ENCODE peak calls at places on chromosomes 7 and 10, in six cellular contexts. D is H1, C is H9, J is mesenchymal stem cell, V is neuronal stem cell, H is mesendoderm. P is an unnamed sample.

GRCh38 chr10:97057836-97058235 is 127.9 kb downstream of the SLIT1 start:
- DNase-seq in D (no peak), C (no peak), J (no peak), V (no peak), H (no peak), P (no peak)

GRCh38 chr10:65802391-65802790 is 1123.4 kb upstream of the LRRTM3 start:
- DNase-seq in D (no peak), C (no peak), J (no peak), V (no peak), H (no peak), P (no peak)

GRCh38 chr7:19284136-19284535 is 138.9 kb upstream of the FERD3L start:
- DNase-seq in D (no peak), C (no peak), J (no peak), V (no peak), H (no peak), P (no peak)

GRCh38 chr10:117271427-117271826 is 30.5 kb downstream of the SLC18A2 start:
- DNase-seq in D (no peak), C (no peak), J (peak), V (no peak), H (peak), P (peak)

GRCh38 chr7:31991846-31992245 is 78.4 kb downstream of the PDE1C start:
- DNase-seq in D (no peak), C (no peak), J (peak), V (no peak), H (no peak), P (peak)

GRCh38 chr10:48608279-48608681 is 3.4 kb upstream of the ARHGAP22 start:
- DNase-seq in D (peak), C (peak), J (no peak), V (no peak), H (peak), P (no peak)

GRCh38 chr10:29858352-29859267 is 200.8 kb downstream of the JCAD start:
- DNase-seq in D (peak), C (peak), J (peak), V (peak), H (peak), P (peak)

GRCh38 chr7:90250601-90251303 is 5.8 kb downstream of the CFAP69 start:
- DNase-seq in D (no peak), C (no peak), J (no peak), V (no peak), H (peak), P (peak)

GRCh38 chr7:82183633-82184032 is 259.9 kb downstream of the CACNA2D1 start:
- DNase-seq in D (no peak), C (no peak), J (peak), V (no peak), H (no peak), P (peak)

GRCh38 chr7:39605087-39605486 is 18.3 kb upstream of the RALA start:
- DNase-seq in D (no peak), C (no peak), J (no peak), V (no peak), H (no peak), P (peak)

GRCh38 chr10:79139124-79139835 is 70.5 kb downstream of the ZMIZ1 start:
- DNase-seq in D (no peak), C (no peak), J (peak), V (no peak), H (no peak), P (peak)

GRCh38 chr7:87548123-87548919 is 52.4 kb downstream of the ABCB1 start:
- DNase-seq in D (no peak), C (no peak), J (no peak), V (no peak), H (no peak), P (no peak)

GRCh38 chr7:70694357-70694908 is 437.5 kb upstream of the GALNT17 start:
- DNase-seq in D (peak), C (no peak), J (peak), V (peak), H (peak), P (peak)

GRCh38 chr7:70695804-70696104 is 436.2 kb upstream of the GALNT17 start:
- DNase-seq in D (no peak), C (no peak), J (no peak), V (no peak), H (peak), P (no peak)

GRCh38 chr7:70694909-70695803 is 436.8 kb upstream of the GALNT17 start:
- DNase-seq in D (peak), C (no peak), J (peak), V (peak), H (peak), P (peak)

GRCh38 chr7:70698219-70698832 is 433.6 kb upstream of the GALNT17 start:
- DNase-seq in D (no peak), C (no peak), J (peak), V (peak), H (peak), P (peak)

DNA sequence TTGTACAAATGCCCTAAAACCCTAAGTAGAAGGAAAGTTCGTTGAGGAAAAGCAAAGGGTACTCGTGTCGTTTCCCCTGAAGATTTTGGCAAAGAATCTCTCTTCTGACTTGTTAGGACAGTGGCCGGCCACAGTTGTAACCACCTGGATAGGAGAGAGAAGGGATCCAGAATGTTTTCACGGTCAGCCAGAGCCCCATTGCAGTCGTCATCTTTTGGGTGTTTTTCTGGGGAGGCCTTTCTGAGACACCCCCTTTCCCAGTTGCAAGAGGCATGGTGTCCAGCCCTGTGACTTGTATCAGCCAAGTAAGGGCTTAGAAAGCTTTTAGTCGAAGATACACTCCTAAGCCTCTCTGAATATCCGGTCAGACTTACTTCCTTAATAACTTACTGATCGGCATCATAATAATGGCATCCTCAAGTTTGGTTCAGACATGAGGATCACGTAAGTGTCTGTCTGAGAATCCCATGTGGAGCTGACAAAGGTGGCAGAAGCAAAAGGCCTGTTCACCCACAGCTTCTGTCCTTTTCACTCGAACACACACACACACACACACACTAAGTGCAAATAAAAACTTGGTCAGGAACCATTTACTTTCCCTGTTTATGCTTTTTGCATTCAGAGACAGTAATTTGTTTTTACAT is 435.7 kb upstream of the GALNT17 start:
- DNase-seq in D (no peak), C (no peak), J (peak), V (peak), H (peak), P (peak)
- H2BK15ac ChIP-seq in D (no peak), C (no peak), J (no peak), V (no peak), H (no peak), P (no peak)

DNA sequence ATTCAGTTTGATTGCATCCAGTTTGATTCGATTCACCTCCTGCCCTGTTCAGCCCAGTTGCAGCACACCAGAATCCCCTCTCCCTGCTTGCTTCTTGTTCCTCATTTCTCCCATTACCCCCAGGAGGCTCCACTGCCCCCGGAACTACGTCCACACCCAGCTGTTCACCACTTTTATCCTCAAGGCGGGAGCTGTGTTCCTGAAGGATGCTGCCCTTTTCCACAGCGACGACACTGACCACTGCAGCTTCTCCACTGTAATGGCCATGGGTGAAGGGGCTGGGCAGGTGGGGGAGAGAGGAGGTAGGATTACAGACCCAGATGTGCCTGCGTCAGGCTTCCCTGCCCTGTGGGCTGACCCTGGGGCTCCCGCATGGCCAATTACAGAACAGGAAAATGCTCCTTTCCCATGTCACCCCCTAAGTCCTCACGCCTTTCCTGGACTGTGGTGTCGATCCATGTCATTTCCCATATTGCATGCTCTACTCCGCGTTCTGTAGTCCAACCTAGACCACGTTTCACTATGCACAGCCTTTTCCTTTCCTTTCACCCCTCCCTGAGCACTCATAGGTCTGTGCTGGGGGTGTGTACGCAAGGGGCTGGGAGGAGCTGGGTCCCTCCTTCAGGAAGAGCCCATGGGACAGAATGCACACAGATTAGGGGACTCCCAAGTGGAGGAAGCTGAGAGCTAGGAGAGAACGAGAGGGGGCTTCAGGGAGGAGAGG is 8.2 kb downstream of the GHRHR start:
- DNase-seq in D (no peak), C (peak), J (no peak), V (no peak), H (no peak), P (no peak)
- H2BK15ac ChIP-seq in D (no peak), C (no peak), J (no peak), V (no peak), H (no peak), P (no peak)

GRCh38 chr7:107387573-107388219 is 82.2 kb upstream of the GPR22 start:
- DNase-seq in D (no peak), C (no peak), J (peak), V (no peak), H (peak), P (peak)

GRCh38 chr7:107392811-107393210 is 77.0 kb upstream of the GPR22 start:
- DNase-seq in D (no peak), C (no peak), J (no peak), V (no peak), H (no peak), P (no peak)

GRCh38 chr7:107394301-107394700 is 75.6 kb upstream of the GPR22 start:
- DNase-seq in D (no peak), C (no peak), J (peak), V (no peak), H (no peak), P (no peak)

GRCh38 chr7:107388604-107389003 is 81.3 kb upstream of the GPR22 start:
- DNase-seq in D (no peak), C (no peak), J (no peak), V (no peak), H (no peak), P (no peak)

DNA sequence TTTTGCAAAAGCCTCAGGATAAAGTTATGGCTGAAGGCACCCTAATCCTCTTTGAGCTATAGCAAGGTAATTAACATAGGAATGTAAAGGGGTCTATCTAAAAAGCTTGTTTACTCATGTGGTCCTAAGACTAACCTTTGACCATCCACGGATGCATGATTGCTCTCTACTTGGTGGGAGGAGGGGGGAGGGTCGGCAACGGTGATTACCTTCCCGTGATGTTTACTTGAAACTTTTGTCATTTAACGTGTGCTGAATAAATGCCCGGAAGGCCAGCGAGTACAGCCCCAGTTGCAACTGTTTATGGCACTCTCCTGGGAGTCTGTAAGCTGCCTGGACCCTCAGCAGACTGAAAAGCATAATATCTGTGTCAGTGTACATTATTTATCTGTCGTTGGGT is 78.9 kb upstream of the GPR22 start:
- DNase-seq in D (no peak), C (no peak), J (no peak), V (no peak), H (peak), P (no peak)
- H2BK15ac ChIP-seq in D (no peak), C (no peak), J (no peak), V (no peak), H (no peak), P (no peak)

GRCh38 chr10:127408115-127408710 is 140.9 kb upstream of the NPS start:
- DNase-seq in D (no peak), C (no peak), J (no peak), V (no peak), H (no peak), P (no peak)

GRCh38 chr10:127405221-127405620 is 143.9 kb upstream of the NPS start:
- DNase-seq in D (no peak), C (no peak), J (peak), V (no peak), H (no peak), P (peak)

GRCh38 chr10:127408733-127409132 is 140.4 kb upstream of the NPS start:
- DNase-seq in D (no peak), C (no peak), J (no peak), V (no peak), H (no peak), P (peak)

GRCh38 chr10:127407551-127407950 is 141.6 kb upstream of the NPS start:
- DNase-seq in D (no peak), C (no peak), J (no peak), V (no peak), H (no peak), P (no peak)

DNA sequence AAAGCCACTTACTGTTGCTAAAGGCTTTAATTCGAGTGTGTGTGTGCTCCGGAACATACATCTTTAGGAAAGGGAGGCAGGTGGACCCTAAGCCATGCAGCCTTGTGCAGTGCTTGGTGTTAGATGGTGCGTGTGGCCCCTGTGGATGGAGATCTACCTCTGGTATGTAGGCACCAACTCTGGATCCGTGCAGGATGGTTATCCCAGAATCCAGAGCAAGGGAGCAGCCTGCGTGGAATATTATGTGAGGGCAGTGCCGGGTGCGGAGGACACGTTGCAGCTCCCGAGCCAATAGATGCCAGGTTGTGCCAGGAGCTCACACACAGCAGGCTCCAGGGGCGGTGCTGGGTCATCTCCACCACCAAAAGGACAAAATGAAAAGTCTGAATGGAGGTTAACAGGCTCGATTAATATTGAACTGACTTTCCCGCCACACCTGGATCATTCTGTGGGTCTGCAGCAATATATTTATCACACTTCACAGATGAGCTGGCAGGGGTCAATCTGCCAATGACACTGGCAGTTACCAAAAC is 143.0 kb upstream of the NPS start:
- DNase-seq in D (no peak), C (no peak), J (no peak), V (no peak), H (no peak), P (no peak)
- H2BK15ac ChIP-seq in D (peak), C (no peak), J (no peak), V (no peak), H (no peak), P (peak)